ENCODE peak calls at places on chromosomes 13 and 19, in seven cellular contexts. B, O, T, W, Y, U and Q are unnamed samples.

GRCh38 chr13:48817166-48817802 is 158.4 kb upstream of the FNDC3A start:
- DNase-seq in B (no peak), T (no peak), Y (no peak), U (no peak), O (no peak), W (no peak), Q (no peak)

GRCh38 chr13:112447761-112448603 is 71.8 kb downstream of the SPACA7 start:
- DNase-seq in Y (no peak), B (peak), U (no peak), O (no peak), T (no peak), W (no peak), Q (no peak)

GRCh38 chr19:15563325-15563794 is 51.7 kb upstream of the CYP4F8 start:
- DNase-seq in Y (peak), U (peak), W (no peak), T (no peak), O (no peak), B (peak), Q (no peak)

GRCh38 chr13:48297131-48297786 is 6.3 kb upstream of the RB1 start:
- DNase-seq in T (no peak), Y (no peak), B (no peak), O (no peak), U (no peak), W (no peak), Q (no peak)

GRCh38 chr13:73922728-73923393 is 211.3 kb downstream of the KLF12 start:
- DNase-seq in O (peak), T (no peak), Y (no peak), W (no peak), B (no peak), U (no peak), Q (peak)

GRCh38 chr13:97853550-97853949 is 99.9 kb upstream of the IPO5 start:
- DNase-seq in O (peak), W (no peak), T (no peak), Y (no peak), U (no peak), B (no peak), Q (no peak)

GRCh38 chr13:40189885-40190655 is 476.4 kb downstream of the FOXO1 start:
- DNase-seq in Y (no peak), W (peak), U (no peak), T (no peak), B (no peak), O (no peak), Q (no peak)

GRCh38 chr13:33606692-33607091 is 211.3 kb upstream of the RFC3 start:
- DNase-seq in T (no peak), Y (no peak), O (no peak), W (peak), U (no peak), B (no peak), Q (peak)

GRCh38 chr13:28138012-28138755 is at the start of gene PAN3:
- DNase-seq in U (peak), T (peak), B (peak), Y (peak), W (peak), O (peak), Q (peak)

GRCh38 chr19:35069706-35070105 is 28.2 kb downstream of the HPN start:
- DNase-seq in T (no peak), O (no peak), W (no peak), B (no peak), Y (no peak), U (no peak), Q (peak)

GRCh38 chr19:12756150-12756883 is 4.7 kb downstream of the BEST2 start:
- DNase-seq in Y (no peak), U (no peak), T (no peak), B (no peak), O (no peak), W (no peak), Q (no peak)

GRCh38 chr13:33129886-33130285 is 113.7 kb downstream of the KL start:
- DNase-seq in U (no peak), T (no peak), W (no peak), Y (no peak), O (no peak), B (no peak), Q (no peak)

GRCh38 chr19:50003810-50004419 is 21.3 kb downstream of the VRK3 start:
- DNase-seq in O (peak), U (peak), Y (peak), T (peak), B (no peak), W (no peak), Q (peak)

DNA sequence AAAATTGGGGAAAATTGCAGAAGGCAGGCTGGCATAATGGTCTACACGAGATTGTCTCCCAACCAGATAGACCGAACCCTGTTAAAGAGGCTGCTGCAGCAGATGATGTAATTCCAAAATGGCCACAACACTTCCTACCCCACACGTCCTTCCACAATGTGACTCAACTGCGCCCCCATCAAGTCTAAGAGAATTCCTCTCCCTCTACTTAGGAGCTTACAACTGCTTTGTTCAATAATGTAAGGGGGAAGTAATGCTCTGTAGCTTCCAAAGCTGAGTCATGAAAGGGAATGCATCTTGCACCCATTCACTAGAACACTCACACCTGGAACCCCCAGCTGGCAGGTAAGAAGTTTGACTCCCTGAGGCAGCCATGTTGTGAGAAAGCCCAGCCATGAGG is 117.8 kb upstream of the IRS2 start:
- DNase-seq in U (no peak), O (no peak), W (peak), B (no peak), Y (no peak), T (no peak), Q (no peak)
- TF ChIP-seq CTCF in U (no peak), O (peak), W (peak), B (no peak), Y (no peak), T (no peak), Q (no peak)

GRCh38 chr19:40501599-40501998 is 34.8 kb downstream of the SPTBN4 start:
- DNase-seq in U (no peak), T (no peak), O (no peak), B (no peak), W (no peak), Y (no peak), Q (no peak)

GRCh38 chr19:40506099-40506498 is 39.3 kb downstream of the SPTBN4 start:
- DNase-seq in T (no peak), B (no peak), O (no peak), W (no peak), Y (no peak), U (no peak), Q (no peak)

GRCh38 chr19:40502647-40503046 is 35.8 kb downstream of the SPTBN4 start:
- DNase-seq in B (no peak), T (no peak), O (no peak), Y (no peak), U (no peak), W (peak), Q (no peak)

GRCh38 chr19:40502081-40502480 is 35.3 kb downstream of the SPTBN4 start:
- DNase-seq in B (no peak), Y (no peak), W (no peak), T (no peak), U (no peak), O (no peak), Q (no peak)

DNA sequence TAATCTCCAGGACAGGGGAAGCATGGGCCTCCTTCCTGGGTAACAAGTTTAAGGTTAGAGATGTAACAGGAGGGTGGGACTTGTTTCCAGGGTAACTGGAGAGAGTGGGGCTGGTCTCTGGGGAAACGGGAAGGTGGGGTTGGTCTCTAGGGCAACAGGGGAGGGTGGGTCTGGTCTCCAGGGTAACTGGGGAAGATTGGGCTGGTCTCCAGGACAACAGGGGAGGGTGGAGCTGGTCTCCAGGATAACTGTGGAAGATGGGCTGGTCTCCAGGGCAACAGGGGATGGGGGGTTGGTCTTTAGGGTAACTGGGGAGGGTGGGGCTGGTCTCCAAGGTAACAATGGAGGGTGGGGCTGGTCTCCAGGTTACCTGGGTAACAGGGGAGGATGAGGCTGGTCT is 36.5 kb downstream of the SPTBN4 start:
- DNase-seq in T (no peak), W (peak), U (no peak), B (no peak), O (no peak), Y (no peak), Q (no peak)
- H3K4me3 ChIP-seq in T (no peak), W (no peak), U (no peak), B (no peak), O (no peak), Y (no peak), Q (no peak)

DNA sequence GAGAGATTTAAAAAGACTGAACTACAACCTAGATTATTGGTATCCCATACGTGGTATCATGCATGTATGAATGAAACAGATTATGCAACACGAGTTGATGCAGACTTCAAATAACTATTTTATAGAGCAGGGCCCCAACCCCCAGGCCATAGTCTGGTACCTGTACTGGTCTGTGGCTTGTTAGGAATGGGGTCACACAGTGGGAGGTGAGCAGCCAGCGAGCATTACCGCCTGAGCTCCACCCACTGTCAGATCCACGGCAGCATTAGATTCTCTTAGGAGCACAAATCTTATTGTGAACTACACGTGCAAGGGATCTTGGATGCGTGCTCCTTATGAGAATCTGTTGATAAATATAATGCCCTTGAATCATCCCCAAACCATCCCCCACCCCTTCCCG is 320.2 kb downstream of the TBC1D4 start:
- DNase-seq in W (peak), B (no peak), Y (no peak), U (no peak), O (no peak), T (no peak), Q (no peak)
- TF ChIP-seq CTCF in W (no peak), B (no peak), Y (no peak), U (no peak), O (no peak), T (no peak), Q (no peak)

DNA sequence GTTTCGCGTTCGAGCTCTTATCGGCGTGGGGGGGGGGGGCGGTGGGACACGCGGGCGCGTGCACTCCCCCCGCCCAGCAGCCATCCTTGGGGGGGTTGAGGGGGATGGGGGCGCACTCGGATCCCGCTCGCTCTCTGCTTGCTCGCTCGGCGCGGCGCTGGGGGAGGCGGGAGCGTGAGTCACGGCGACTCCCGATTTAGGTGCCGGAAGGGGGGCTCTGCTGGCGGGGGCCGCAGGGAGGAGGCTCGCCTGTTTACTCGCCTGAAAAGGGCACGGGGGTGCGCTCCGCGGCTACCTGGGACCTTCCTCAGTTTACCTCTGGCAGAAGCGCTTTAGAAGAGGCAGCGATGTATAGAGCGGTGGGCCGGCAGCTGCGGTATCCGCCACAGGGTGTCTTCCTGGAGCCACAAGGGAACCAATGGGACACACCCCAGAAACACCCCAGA is 1.1 kb upstream of the PDE4A start:
- DNase-seq in O (no peak), Y (no peak), T (no peak), W (peak), U (no peak), B (no peak), Q (no peak)
- H3K4me3 ChIP-seq in O (peak), Y (peak), T (peak), W (peak), U (no peak), B (no peak), Q (peak)

GRCh38 chr19:10392120-10392519 is 11.2 kb downstream of the CDC37 start:
- DNase-seq in B (no peak), U (no peak), T (no peak), O (no peak), W (no peak), Y (no peak), Q (no peak)

GRCh38 chr19:10393137-10393536 is 10.2 kb downstream of the CDC37 start:
- DNase-seq in O (no peak), B (no peak), W (no peak), U (no peak), T (no peak), Y (no peak), Q (no peak)

GRCh38 chr19:10390652-10391286 is 10.4 kb upstream of the TYK2 start:
- DNase-seq in O (peak), Y (peak), B (peak), U (peak), W (peak), T (peak), Q (peak)

GRCh38 chr19:10388957-10389356 is 8.6 kb upstream of the TYK2 start:
- DNase-seq in W (peak), T (peak), O (peak), B (peak), Y (peak), U (peak), Q (peak)

GRCh38 chr19:10389863-10390262 is 9.5 kb upstream of the TYK2 start:
- DNase-seq in U (no peak), O (no peak), W (peak), T (no peak), Y (no peak), B (no peak), Q (no peak)
- TF ChIP-seq CTCF in U (no peak), O (peak), W (peak), T (peak), Y (no peak), B (no peak), Q (peak)

DNA sequence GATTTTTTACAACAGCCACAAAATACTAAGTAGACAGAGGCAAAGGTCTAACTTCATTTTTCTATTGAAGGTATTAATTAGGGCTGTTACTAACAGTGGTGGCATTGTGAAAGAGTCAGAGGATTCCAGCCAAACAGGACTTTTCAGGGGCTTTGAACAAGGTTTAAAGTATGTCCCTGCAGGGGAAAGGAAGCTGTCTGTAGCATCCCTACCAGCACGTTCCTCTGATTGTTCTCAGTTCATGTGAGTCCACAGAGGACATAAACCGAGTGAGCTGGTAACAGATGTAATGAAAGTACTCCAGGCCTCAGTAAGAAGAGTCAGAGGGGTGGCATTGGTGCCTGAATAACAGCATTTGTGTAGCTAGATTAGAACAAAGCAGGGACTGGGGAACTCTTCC is 15.3 kb upstream of the SPATA13 start:
- DNase-seq in B (no peak), W (no peak), U (no peak), Y (no peak), O (no peak), T (no peak), Q (no peak)
- H3K4me3 ChIP-seq in B (no peak), W (no peak), U (no peak), Y (no peak), O (no peak), T (no peak), Q (no peak)

GRCh38 chr13:30453727-30454126 is 12.0 kb downstream of the HMGB1 start:
- DNase-seq in B (no peak), T (no peak), Y (no peak), O (no peak), W (no peak), U (no peak), Q (no peak)
- TF ChIP-seq CTCF in B (no peak), T (peak), Y (no peak), O (peak), W (no peak), U (no peak), Q (peak)

GRCh38 chr19:48967346-48968178 is 2.5 kb downstream of the FTL start:
- DNase-seq in U (peak), W (no peak), T (no peak), O (no peak), Y (no peak), B (no peak), Q (no peak)
- H3K4me3 ChIP-seq in U (peak), W (no peak), T (peak), O (no peak), Y (no peak), B (no peak), Q (no peak)

DNA sequence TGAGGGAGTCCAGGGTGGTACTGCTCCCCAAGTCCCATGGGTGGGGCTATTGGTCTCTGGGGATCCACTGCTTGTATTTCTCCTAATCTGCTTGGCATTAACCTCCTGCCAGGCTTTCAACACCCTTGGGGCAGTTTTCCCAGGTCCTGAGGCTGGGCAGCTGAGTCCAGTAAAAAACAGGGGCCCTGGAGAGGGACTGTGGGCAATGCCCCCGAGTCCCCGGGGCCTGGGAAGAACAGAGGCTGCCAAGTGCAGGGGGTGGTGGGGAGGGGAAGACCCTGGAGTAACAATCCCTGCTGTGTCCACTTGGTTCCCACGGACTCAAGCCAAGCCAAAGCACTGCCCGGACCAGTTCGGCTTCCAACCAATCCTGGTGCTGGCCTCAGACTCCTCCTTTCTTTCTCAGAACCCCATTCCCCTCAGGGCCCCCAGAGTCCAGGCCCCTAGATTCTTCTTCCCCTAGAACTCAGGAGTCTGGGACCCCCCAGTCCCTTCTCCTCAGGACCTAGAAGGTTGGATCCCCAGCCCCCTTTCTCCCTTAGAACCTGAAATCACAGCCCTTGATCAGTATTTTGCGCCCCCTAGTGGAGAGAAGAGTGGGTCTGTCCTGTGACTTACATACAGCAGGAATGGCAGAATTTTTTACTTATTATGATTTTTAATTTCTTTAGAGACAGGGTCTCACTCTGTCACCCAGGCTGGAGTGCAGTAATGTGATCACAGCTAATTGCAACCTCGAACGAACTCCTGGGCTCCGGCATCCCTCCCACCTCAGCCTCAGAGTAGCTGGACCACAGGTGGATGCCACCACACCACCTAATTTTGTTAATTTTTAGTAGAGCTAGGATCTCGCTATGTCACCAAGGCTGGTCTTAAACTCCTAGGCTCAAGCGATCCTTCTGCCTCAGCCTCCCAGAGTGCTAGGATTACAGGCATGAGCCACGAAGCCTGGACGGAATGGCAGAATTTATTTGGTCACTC is 3.7 kb upstream of the CLPTM1 start:
- DNase-seq in W (peak), T (peak), Y (peak), U (peak), O (peak), B (no peak), Q (peak)
- TF ChIP-seq CTCF in W (peak), T (peak), Y (peak), U (peak), O (peak), B (peak), Q (peak)